ENCODE peak calls at places on chromosomes 3 and 15, in five cellular contexts. C, G, A, X and P are unnamed samples.

GRCh38 chr3:139764936-139765335 is 87.2 kb upstream of the NMNAT3 start:
- DNase-seq in C (no peak), G (no peak), A (peak; percentile 95), X (no peak), P (no peak)

GRCh38 chr15:95581595-95581994 is 748.9 kb upstream of the NR2F2 start:
- DNase-seq in C (no peak), G (no peak), A (no peak), X (no peak), P (no peak)

GRCh38 chr15:74221399-74222230 is 14.5 kb upstream of the CCDC33 start:
- DNase-seq in C (no peak), G (no peak), A (no peak), X (no peak), P (no peak)

GRCh38 chr3:48945856-48946549 is 27.4 kb downstream of the ARIH2 start:
- DNase-seq in C (no peak), G (no peak), A (no peak), X (no peak), P (no peak)

GRCh38 chr15:36472672-36473071 is 106.8 kb upstream of the CDIN1 start:
- DNase-seq in C (no peak), G (no peak), A (no peak), X (no peak), P (no peak)

GRCh38 chr3:56761887-56762605 is 39.7 kb downstream of the ARHGEF3 start:
- DNase-seq in C (no peak), G (no peak), A (no peak), X (no peak), P (no peak)

GRCh38 chr3:170606675-170607074 is 20.8 kb upstream of the SLC7A14 start:
- DNase-seq in C (no peak), G (no peak), A (no peak), X (no peak), P (no peak)

GRCh38 chr3:114380233-114380645 is 86.4 kb downstream of the TIGIT start:
- DNase-seq in C (no peak), G (no peak), A (peak; percentile 63), X (no peak), P (peak; percentile 65)

GRCh38 chr3:17730318-17730967 is 12.0 kb downstream of the TBC1D5 start:
- DNase-seq in C (no peak), G (peak; percentile 87), A (peak; percentile 35), X (no peak), P (no peak)

GRCh38 chr15:31487811-31488436 is 161.3 kb downstream of the KLF13 start:
- DNase-seq in C (no peak), G (no peak), A (no peak), X (no peak), P (no peak)

GRCh38 chr15:58062175-58062574 is 3.3 kb downstream of the ALDH1A2 start:
- DNase-seq in C (no peak), G (no peak), A (no peak), X (no peak), P (no peak)

GRCh38 chr3:132008841-132009638 is 25.8 kb downstream of the CPNE4 start:
- DNase-seq in C (no peak), G (no peak), A (no peak), X (no peak), P (no peak)

GRCh38 chr3:67790043-67790442 is 135.6 kb upstream of the SUCLG2 start:
- DNase-seq in C (peak; percentile 45), G (no peak), A (no peak), X (no peak), P (no peak)